ENCODE peak calls at places on chromosome 22, in seven cellular contexts. Y is CD8-positive, alpha-beta T cell; J is endothelial cell; D is AG10803; B is H54; Q is left ventricle myocardium superior; E is thoracic aorta. O is an unnamed sample.

GRCh38 chr22:45742866-45743450 is 71.3 kb downstream of the ATXN10 start:
- DNase-seq in Y (no peak), J (no peak), D (peak), B (no peak), Q (no peak), E (no peak), O (no peak)

GRCh38 chr22:42365337-42365865 is 66.8 kb downstream of the NFAM1 start:
- DNase-seq in Y (no peak), J (no peak), D (no peak), B (no peak), Q (peak), E (no peak), O (peak)

GRCh38 chr22:34429314-34429713 is 509.0 kb upstream of the LARGE1 start:
- DNase-seq in Y (no peak), J (no peak), D (no peak), B (no peak), Q (no peak), E (no peak), O (no peak)

GRCh38 chr22:30309981-30310672 is 16.6 kb downstream of the TBC1D10A start:
- DNase-seq in Y (peak), J (no peak), D (peak), B (no peak), Q (no peak), E (no peak), O (no peak)

GRCh38 chr22:40877488-40877887 is 15.6 kb upstream of the DNAJB7 start:
- DNase-seq in Y (no peak), J (no peak), D (no peak), B (no peak), Q (no peak), E (no peak), O (no peak)

GRCh38 chr22:39183991-39184585 is 31.6 kb upstream of the CBX7 start:
- DNase-seq in Y (no peak), J (no peak), D (peak), B (no peak), Q (peak), E (no peak), O (no peak)

GRCh38 chr22:42074153-42074750 is at the start of gene PHETA2:
- DNase-seq in Y (peak), J (peak), D (peak), B (no peak), Q (peak), E (no peak), O (peak)

GRCh38 chr22:39312410-39312809 is 7.0 kb downstream of the RPL3 start:
- DNase-seq in Y (no peak), J (no peak), D (no peak), B (no peak), Q (no peak), E (no peak), O (no peak)

GRCh38 chr22:45310331-45311032 is 748 bp downstream of the FAM118A start:
- DNase-seq in Y (no peak), J (no peak), D (no peak), B (no peak), Q (peak), E (no peak), O (no peak)

GRCh38 chr22:44597616-44598015 is 99.6 kb upstream of the RTL6 start:
- DNase-seq in Y (no peak), J (no peak), D (peak), B (no peak), Q (no peak), E (no peak), O (no peak)

GRCh38 chr22:24681236-24681635 is 78.2 kb downstream of the GGT1 start:
- DNase-seq in Y (no peak), J (no peak), D (no peak), B (no peak), Q (no peak), E (no peak), O (no peak)

GRCh38 chr22:36156515-36157419 is 3.8 kb downstream of the APOL3 start:
- DNase-seq in Y (peak), J (peak), D (peak), B (peak), Q (peak), E (peak), O (peak)

GRCh38 chr22:28241637-28242290 is 322.7 kb upstream of the PITPNB start:
- DNase-seq in Y (no peak), J (no peak), D (no peak), B (no peak), Q (no peak), E (no peak), O (no peak)

GRCh38 chr22:30873086-30873650 is 95.4 kb downstream of the MORC2 start:
- DNase-seq in Y (no peak), J (no peak), D (no peak), B (no peak), Q (no peak), E (no peak), O (no peak)

GRCh38 chr22:28188480-28188879 is 269.4 kb upstream of the PITPNB start:
- DNase-seq in Y (no peak), J (no peak), D (no peak), B (no peak), Q (no peak), E (no peak), O (peak)

GRCh38 chr22:50088096-50088495 is 1.7 kb upstream of the MOV10L1 start:
- DNase-seq in Y (no peak), J (no peak), D (no peak), B (no peak), Q (no peak), E (no peak), O (no peak)

GRCh38 chr22:30488121-30488520 is 16.3 kb upstream of the SEC14L3 start:
- DNase-seq in Y (no peak), J (no peak), D (no peak), B (no peak), Q (no peak), E (no peak), O (no peak)

GRCh38 chr22:23760056-23760455 is 2.7 kb upstream of the C22orf15 start:
- DNase-seq in Y (no peak), J (no peak), D (no peak), B (no peak), Q (no peak), E (no peak), O (no peak)

GRCh38 chr22:38177926-38178604 is 3.6 kb downstream of the PLA2G6 start:
- DNase-seq in Y (no peak), J (no peak), D (peak), B (peak), Q (peak), E (no peak), O (no peak)

O was measured in WTC11.